ENCODE peak calls at places on chromosomes 12 and 14, in four cellular contexts. B is aorta; V is stimulated activated naive CD8-positive, alpha-beta T cell treated with anti-CD3 and anti-CD28 coated beads, Interleukin-15, amount 100 ng/mL, for 72 hours; X is lower lobe of right lung. M is an unnamed sample.

GRCh38 chr12:130224613-130225012 is 62.3 kb downstream of the FZD10 start:
- ATAC-seq in B (no peak), V (no peak), X (no peak), M (no peak)

GRCh38 chr12:12156835-12157234 is 86.1 kb downstream of the BCL2L14 start:
- ATAC-seq in B (no peak), V (no peak), X (no peak), M (no peak)

GRCh38 chr12:91143241-91143640 is 31.9 kb upstream of the LUM start:
- ATAC-seq in B (no peak), V (no peak), X (no peak), M (no peak)

GRCh38 chr14:72420749-72421452 is 473.0 kb downstream of the DPF3 start:
- ATAC-seq in B (no peak), V (no peak), X (no peak), M (no peak)

GRCh38 chr12:123242083-123242904 is 9.1 kb downstream of the MTRFR start:
- ATAC-seq in B (no peak), V (no peak), X (no peak), M (no peak)

GRCh38 chr12:124567035-124567672 is at the start of gene NCOR2:
- ATAC-seq in B (no peak), V (peak), X (peak), M (peak)

GRCh38 chr14:37709419-37710195 is 114.2 kb downstream of the TTC6 start:
- ATAC-seq in B (no peak), V (no peak), X (no peak), M (no peak)

GRCh38 chr12:68587448-68587873 is 23.2 kb upstream of the RAP1B start:
- ATAC-seq in B (no peak), V (peak), X (peak), M (peak)

GRCh38 chr12:3152892-3153291 is 75.7 kb downstream of the TSPAN9 start:
- ATAC-seq in B (no peak), V (peak), X (peak), M (peak)

GRCh38 chr14:50396636-50397460 is at the start of gene CDKL1:
- ATAC-seq in B (peak), V (peak), X (peak), M (peak)

GRCh38 chr14:104503691-104504090 is 75.9 kb upstream of the C14orf180 start:
- ATAC-seq in B (no peak), V (no peak), X (no peak), M (no peak)

GRCh38 chr12:124317400-124317799 is 22.5 kb downstream of the RFLNA start:
- ATAC-seq in B (no peak), V (no peak), X (no peak), M (no peak)

GRCh38 chr14:35355981-35356839 is 48.3 kb downstream of the NFKBIA start:
- ATAC-seq in B (no peak), V (peak), X (peak), M (peak)

GRCh38 chr14:102018251-102018650 is 53.9 kb downstream of the DYNC1H1 start:
- ATAC-seq in B (no peak), V (no peak), X (peak), M (no peak)

GRCh38 chr14:76929927-76930326 is 98.6 kb downstream of the IRF2BPL start:
- ATAC-seq in B (no peak), V (peak), X (peak), M (peak)

GRCh38 chr12:55626154-55626553 is 10.5 kb upstream of the OR10P1 start:
- ATAC-seq in B (no peak), V (no peak), X (no peak), M (no peak)

GRCh38 chr14:78164226-78164853 is 5.8 kb upstream of the NRXN3 start:
- ATAC-seq in B (no peak), V (no peak), X (no peak), M (no peak)

GRCh38 chr12:116434155-116435065 is 124.8 kb upstream of the MAP1LC3B2 start:
- ATAC-seq in B (peak), V (no peak), X (peak), M (no peak)

GRCh38 chr12:122203968-122204828 is 689 bp downstream of the B3GNT4 start:
- ATAC-seq in B (peak), V (peak), X (no peak), M (peak)

GRCh38 chr12:57234571-57235011 is 5.1 kb downstream of the SHMT2 start:
- ATAC-seq in B (no peak), V (no peak), X (no peak), M (no peak)

GRCh38 chr12:76387614-76388013 is 39.4 kb upstream of the BBS10 start:
- ATAC-seq in B (no peak), V (no peak), X (no peak), M (no peak)

GRCh38 chr12:87597114-87597513 is 432.1 kb downstream of the C12orf50 start:
- ATAC-seq in B (no peak), V (no peak), X (no peak), M (no peak)

GRCh38 chr12:76024942-76025600 is 6.5 kb downstream of the PHLDA1 start:
- ATAC-seq in B (no peak), V (no peak), X (no peak), M (no peak)

GRCh38 chr12:3752096-3752709 is 706 bp downstream of the CRACR2A start:
- ATAC-seq in B (peak), V (peak), X (peak), M (peak)

GRCh38 chr12:48542300-48542928 is 17.0 kb downstream of the OR8S1 start:
- ATAC-seq in B (no peak), V (peak), X (peak), M (peak)

GRCh38 chr14:67571275-67571990 is 28.6 kb downstream of the PIGH start:
- ATAC-seq in B (peak), V (peak), X (peak), M (peak)

GRCh38 chr12:121241203-121241970 is 31.5 kb downstream of the P2RX4 start:
- ATAC-seq in B (peak), V (peak), X (no peak), M (no peak)

GRCh38 chr12:53659609-53660008 is 16.3 kb downstream of the ATP5MC2 start:
- ATAC-seq in B (peak), V (no peak), X (no peak), M (no peak)

GRCh38 chr12:47078733-47079364 is 572 bp upstream of the PCED1B start:
- ATAC-seq in B (peak), V (peak), X (peak), M (peak)

M was measured in activated T-helper 17 cell treated with anti-CD3 and anti-CD28 coated beads, Interleukin-2, amount 50 U/mL, for 72 hours.